ENCODE peak calls at places on chromosomes 6 and 20, in four cellular contexts. H is NCI-H2107, D is amniotic stem cell, E is NCI-H774. Y is an unnamed sample.

GRCh38 chr20:8527998-8528397 is 395.9 kb downstream of the PLCB1 start:
- DNase-seq in H (no peak), D (peak), E (no peak), Y (no peak)

GRCh38 chr6:33547499-33547898 is 32.6 kb downstream of the BAK1 start:
- DNase-seq in H (no peak), D (no peak), E (no peak), Y (no peak)

GRCh38 chr20:25272223-25273000 is 24.5 kb downstream of the PYGB start:
- DNase-seq in H (no peak), D (no peak), E (no peak), Y (no peak)

GRCh38 chr20:60653111-60653845 is 598.8 kb upstream of the CDH4 start:
- DNase-seq in H (no peak), D (no peak), E (no peak), Y (no peak)

GRCh38 chr20:47857142-47857993 is 72.1 kb upstream of the SULF2 start:
- DNase-seq in H (no peak), D (no peak), E (no peak), Y (no peak)

GRCh38 chr20:33658510-33658909 is 3.6 kb upstream of the C20orf144 start:
- DNase-seq in H (no peak), D (no peak), E (no peak), Y (no peak)

GRCh38 chr6:79946242-79946641 is 1.1 kb downstream of the ELOVL4 start:
- DNase-seq in H (no peak), D (no peak), E (no peak), Y (no peak)

GRCh38 chr20:20493701-20494100 is 125.8 kb downstream of the INSM1 start:
- DNase-seq in H (no peak), D (no peak), E (no peak), Y (no peak)

GRCh38 chr6:150723857-150724256 is 124.2 kb downstream of the PLEKHG1 start:
- DNase-seq in H (no peak), D (no peak), E (no peak), Y (no peak)

GRCh38 chr6:162377735-162378134 is 349.8 kb downstream of the PRKN start:
- DNase-seq in H (no peak), D (no peak), E (no peak), Y (no peak)

GRCh38 chr6:108781419-108782110 is 66.7 kb upstream of the ARMC2 start:
- DNase-seq in H (no peak), D (no peak), E (no peak), Y (peak)

GRCh38 chr6:27157461-27158315 is 89.8 kb upstream of the PRSS16 start:
- DNase-seq in H (no peak), D (peak), E (peak), Y (peak)

GRCh38 chr6:155080876-155081845 is 86.0 kb downstream of the TIAM2 start:
- DNase-seq in H (no peak), D (no peak), E (no peak), Y (peak)

GRCh38 chr20:10322073-10323012 is 103.7 kb downstream of the SNAP25 start:
- DNase-seq in H (no peak), D (no peak), E (no peak), Y (no peak)

GRCh38 chr6:127118505-127119360 is at the start of gene RSPO3:
- DNase-seq in H (no peak), D (no peak), E (peak), Y (peak)

GRCh38 chr6:160297310-160297709 is 38.7 kb upstream of the SLC22A2 start:
- DNase-seq in H (no peak), D (no peak), E (no peak), Y (no peak)

GRCh38 chr6:3915076-3915791 is 66.1 kb downstream of the FAM50B start:
- DNase-seq in H (no peak), D (no peak), E (no peak), Y (no peak)

GRCh38 chr6:152353440-152353839 is 283.7 kb downstream of the SYNE1 start:
- DNase-seq in H (no peak), D (no peak), E (no peak), Y (no peak)

GRCh38 chr6:135657207-135657606 is 159.7 kb upstream of the AHI1 start:
- DNase-seq in H (peak), D (no peak), E (peak), Y (peak)

GRCh38 chr6:86916393-86916792 is 20.9 kb upstream of the HTR1E start:
- DNase-seq in H (no peak), D (no peak), E (no peak), Y (no peak)

GRCh38 chr6:24922854-24923253 is 12.9 kb downstream of the RIPOR2 start:
- DNase-seq in H (no peak), D (no peak), E (no peak), Y (no peak)

GRCh38 chr20:59064214-59064722 is 21.7 kb upstream of the PRELID3B start:
- DNase-seq in H (no peak), D (no peak), E (peak), Y (no peak)

GRCh38 chr6:83592770-83593394 is 80.5 kb downstream of the PRSS35 start:
- DNase-seq in H (no peak), D (no peak), E (no peak), Y (peak)

GRCh38 chr6:142902636-142903053 is 42.3 kb downstream of the HIVEP2 start:
- DNase-seq in H (no peak), D (peak), E (no peak), Y (peak)

Y was measured in thyroid gland.